ENCODE peak calls at places on chromosomes 16 and 17, in five cellular contexts. E is mesenchymal stem cell, U is neuronal stem cell, Q is trophoblast cell, M is H1. F is an unnamed sample. For H3K4me1, the result is how much of the 10 kb centered on the place peaks cover.

GRCh38 chr16:51818342-51818944 is 667.4 kb upstream of the SALL1 start:
- DNase-seq in E (peak), U (peak), Q (no peak), M (peak), F (peak)

GRCh38 chr17:28466001-28466400 is 7.4 kb upstream of the SLC13A2 start:
- DNase-seq in E (no peak), U (no peak), Q (no peak), M (peak), F (no peak)

GRCh38 chr17:27218719-27219488 is 75.0 kb upstream of the WSB1 start:
- DNase-seq in E (no peak), U (no peak), Q (no peak), M (no peak), F (no peak)

GRCh38 chr17:41864498-41864836 is 756 bp downstream of the KLHL11 start:
- DNase-seq in E (no peak), U (no peak), Q (no peak), M (no peak), F (no peak)

GRCh38 chr17:75740631-75741077 is 19.4 kb downstream of the ITGB4 start:
- DNase-seq in E (no peak), U (no peak), Q (no peak), M (no peak), F (no peak)

GRCh38 chr16:81913222-81913621 is 98.0 kb downstream of the SDR42E1 start:
- DNase-seq in E (no peak), U (no peak), Q (no peak), M (no peak), F (no peak)

GRCh38 chr17:82737981-82738877 is 2.8 kb downstream of the FN3K start:
- DNase-seq in E (no peak), U (no peak), Q (no peak), M (no peak), F (no peak)

GRCh38 chr16:66247516-66248089 is 118.9 kb upstream of the CDH5 start:
- DNase-seq in E (peak), U (no peak), Q (no peak), M (no peak), F (no peak)

GRCh38 chr16:24538756-24539294 is 541 bp upstream of the RBBP6 start:
- DNase-seq in E (peak), U (no peak), Q (peak), M (no peak), F (no peak)

GRCh38 chr17:58575511-58575910 is 61.1 kb upstream of the MTMR4 start:
- DNase-seq in E (peak), U (no peak), Q (peak), M (no peak), F (no peak)

GRCh38 chr17:74943808-74944522 is 8.3 kb downstream of the OTOP3 start:
- DNase-seq in E (no peak), U (no peak), Q (peak), M (no peak), F (peak)

GRCh38 chr17:34826332-34826731 is 134.9 kb downstream of the CCT6B start:
- DNase-seq in E (no peak), U (no peak), Q (no peak), M (no peak), F (no peak)

GRCh38 chr17:13346996-13347762 is 254.6 kb downstream of the HS3ST3A1 start:
- DNase-seq in E (peak), U (no peak), Q (peak), M (no peak), F (no peak)

GRCh38 chr16:11439790-11440656 is 94.8 kb downstream of the RMI2 start:
- DNase-seq in E (no peak), U (no peak), Q (no peak), M (no peak), F (no peak)

GRCh38 chr17:61168506-61168905 is 231.1 kb upstream of the TBX2 start:
- DNase-seq in E (no peak), U (no peak), Q (no peak), M (no peak), F (no peak)

GRCh38 chr17:46809110-46809571 is 9.4 kb downstream of the WNT3 start:
- DNase-seq in E (no peak), U (no peak), Q (no peak), M (peak), F (peak)

GRCh38 chr16:912684-913613 is 57.8 kb downstream of the LMF1 start:
- DNase-seq in E (no peak), U (no peak), Q (no peak), M (no peak), F (no peak)

GRCh38 chr17:6752068-6752909 is 3.6 kb upstream of the XAF1 start:
- DNase-seq in E (peak), U (no peak), Q (peak), M (no peak), F (no peak)

GRCh38 chr17:48515925-48516900 is 14.6 kb downstream of the HOXB1 start:
- DNase-seq in E (no peak), U (no peak), Q (no peak), M (no peak), F (no peak)

GRCh38 chr16:29148867-29149272 is 164.0 kb downstream of the LAT start:
- DNase-seq in E (no peak), U (no peak), Q (no peak), M (no peak), F (no peak)

GRCh38 chr17:69084911-69085310 is 24.2 kb upstream of the ABCA9 start:
- DNase-seq in E (peak), U (peak), Q (peak), M (peak), F (peak)

GRCh38 chr16:78252757-78253156 is 153.3 kb downstream of the WWOX start:
- DNase-seq in E (no peak), U (no peak), Q (no peak), M (no peak), F (no peak)

GRCh38 chr17:835263-835662 is 53.1 kb downstream of the MRM3 start:
- DNase-seq in E (peak), U (no peak), Q (no peak), M (no peak), F (peak)

GRCh38 chr17:72614871-72615626 is 477.4 kb downstream of the SLC39A11 start:
- DNase-seq in E (peak), U (peak), Q (no peak), M (no peak), F (no peak)

GRCh38 chr16:78291642-78292041 is 192.2 kb downstream of the WWOX start:
- DNase-seq in E (no peak), U (no peak), Q (no peak), M (no peak), F (no peak)

GRCh38 chr17:17941015-17941414 is 31.2 kb downstream of the TOM1L2 start:
- DNase-seq in E (no peak), U (no peak), Q (no peak), M (no peak), F (no peak)
- H3K14ac ChIP-seq in E (no peak), U (no peak), Q (no peak), M (no peak), F (no peak)

GRCh38 chr17:4261452-4261851 is 2.3 kb downstream of the ANKFY1 start:
- DNase-seq in E (no peak), U (no peak), Q (no peak), M (no peak), F (no peak)
- H2BK12ac ChIP-seq in E (no peak), U (no peak), Q (no peak), M (no peak), F (no peak)

DNA sequence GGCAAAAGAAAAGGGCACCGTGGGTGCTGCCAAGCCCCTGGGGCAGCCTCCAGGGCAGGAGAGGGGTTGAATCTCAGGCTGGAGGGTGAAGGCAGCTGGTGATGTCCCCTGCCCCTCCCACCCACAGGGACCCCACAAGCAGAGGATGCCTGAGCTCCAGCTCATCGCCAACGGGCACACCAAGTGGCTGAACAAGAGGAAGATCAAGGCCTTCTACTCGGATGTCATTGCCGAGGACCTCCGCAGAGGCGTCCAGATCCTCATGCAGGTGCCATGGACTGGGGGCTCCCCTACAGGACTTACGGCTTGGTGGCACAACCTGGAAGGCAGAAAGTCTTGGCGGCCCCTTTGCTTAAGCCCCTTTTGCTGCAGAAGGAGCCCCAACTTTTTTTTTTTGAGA is 21.8 kb downstream of the SLC12A3 start:
- DNase-seq in E (no peak), U (no peak), Q (no peak), M (no peak), F (no peak)
- H3K4me1 ChIP-seq in E (under half), U (under half), Q (under half), M (under half), F (under half)

GRCh38 chr17:62800580-62800979 is 7.5 kb downstream of the MARCHF10 start:
- DNase-seq in E (peak), U (no peak), Q (peak), M (peak), F (peak)

GRCh38 chr17:62804822-62805221 is 3.3 kb downstream of the MARCHF10 start:
- DNase-seq in E (peak), U (no peak), Q (peak), M (no peak), F (no peak)

GRCh38 chr17:62802531-62803205 is 5.4 kb downstream of the MARCHF10 start:
- DNase-seq in E (peak), U (no peak), Q (peak), M (no peak), F (peak)

GRCh38 chr17:62804025-62804424 is 4.1 kb downstream of the MARCHF10 start:
- DNase-seq in E (no peak), U (no peak), Q (no peak), M (no peak), F (peak)

GRCh38 chr17:62801553-62801952 is 6.6 kb downstream of the MARCHF10 start:
- DNase-seq in E (no peak), U (no peak), Q (peak), M (no peak), F (no peak)
- H3K14ac ChIP-seq in E (no peak), U (no peak), Q (peak), M (no peak), F (no peak)

DNA sequence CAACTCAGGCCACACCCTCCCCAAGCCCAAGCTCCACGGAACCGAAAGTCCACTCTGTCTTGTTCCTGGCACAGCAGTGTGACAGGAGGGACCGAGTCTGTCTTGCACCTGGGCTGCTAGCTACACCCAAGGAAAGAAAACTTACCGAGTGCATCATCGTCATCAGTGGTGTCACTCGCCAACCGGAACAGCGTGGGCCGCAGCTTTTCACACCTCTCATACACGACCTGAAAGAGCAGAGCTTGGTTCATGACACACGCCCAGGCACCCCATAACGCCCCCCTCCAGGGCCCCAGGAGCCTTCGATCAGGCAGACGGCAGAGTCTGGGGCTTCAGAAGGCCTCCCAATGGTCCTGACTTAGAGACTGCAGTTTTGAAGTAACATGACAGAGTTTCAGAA is 27.5 kb downstream of the GGA2 start:
- DNase-seq in E (no peak), U (no peak), Q (no peak), M (no peak), F (no peak)
- H2BK12ac ChIP-seq in E (no peak), U (no peak), Q (no peak), M (no peak), F (no peak)

F was measured in H9.